ENCODE peak calls at places on chromosome 12, in eight cellular contexts. One of them, this sample, is unnamed.

GRCh38 chr12:3805058-3805457 is 52.1 kb upstream of the CRACR2A start:
- DNase-seq in fibroblast of the aortic adventitia: no peak
- DNase-seq in ovary: no peak
- DNase-seq in RWPE2: no peak
- DNase-seq in breast epithelium: no peak
- DNase-seq in brain microvascular endothelial cell: no peak
- DNase-seq in AG04450: no peak
- DNase-seq in hepatocyte: no peak
- DNase-seq in this sample: no peak

GRCh38 chr12:105454688-105455087 is 124.2 kb downstream of the C12orf75 start:
- DNase-seq in hepatocyte: no peak
- DNase-seq in ovary: no peak
- DNase-seq in breast epithelium: no peak
- DNase-seq in AG04450: no peak
- DNase-seq in brain microvascular endothelial cell: no peak
- DNase-seq in RWPE2: no peak
- DNase-seq in fibroblast of the aortic adventitia: no peak
- DNase-seq in this sample: no peak

GRCh38 chr12:38508246-38508645 is 191.7 kb downstream of the ALG10B start:
- DNase-seq in breast epithelium: peak; percentile 37
- DNase-seq in AG04450: no peak
- DNase-seq in ovary: no peak
- DNase-seq in brain microvascular endothelial cell: no peak
- DNase-seq in RWPE2: no peak
- DNase-seq in hepatocyte: peak; percentile 32
- DNase-seq in fibroblast of the aortic adventitia: no peak
- DNase-seq in this sample: no peak

GRCh38 chr12:93229494-93230310 is 148.0 kb upstream of the NUDT4 start:
- DNase-seq in hepatocyte: peak; percentile 33
- DNase-seq in ovary: no peak
- DNase-seq in AG04450: peak; percentile 61
- DNase-seq in brain microvascular endothelial cell: peak; percentile 90
- DNase-seq in breast epithelium: no peak
- DNase-seq in fibroblast of the aortic adventitia: peak; percentile 98
- DNase-seq in RWPE2: no peak
- DNase-seq in this sample: peak; percentile 68

GRCh38 chr12:116813271-116814041 is 67.8 kb downstream of the HRK start:
- DNase-seq in AG04450: no peak
- DNase-seq in hepatocyte: no peak
- DNase-seq in breast epithelium: no peak
- DNase-seq in RWPE2: peak; percentile 90
- DNase-seq in ovary: no peak
- DNase-seq in fibroblast of the aortic adventitia: no peak
- DNase-seq in brain microvascular endothelial cell: no peak
- DNase-seq in this sample: no peak

GRCh38 chr12:15830538-15830937 is 41.4 kb upstream of the EPS8 start:
- DNase-seq in brain microvascular endothelial cell: peak; percentile 85
- DNase-seq in fibroblast of the aortic adventitia: peak; percentile 58
- DNase-seq in ovary: no peak
- DNase-seq in hepatocyte: no peak
- DNase-seq in RWPE2: no peak
- DNase-seq in AG04450: no peak
- DNase-seq in breast epithelium: no peak
- DNase-seq in this sample: peak; percentile 78

GRCh38 chr12:68919581-68920239 is 13.3 kb downstream of the CPM start:
- DNase-seq in RWPE2: no peak
- DNase-seq in breast epithelium: no peak
- DNase-seq in fibroblast of the aortic adventitia: peak; percentile 33
- DNase-seq in brain microvascular endothelial cell: no peak
- DNase-seq in ovary: no peak
- DNase-seq in hepatocyte: no peak
- DNase-seq in AG04450: no peak
- DNase-seq in this sample: no peak

GRCh38 chr12:88371416-88372183 is 208.7 kb downstream of the KITLG start:
- DNase-seq in RWPE2: no peak
- DNase-seq in ovary: no peak
- DNase-seq in breast epithelium: no peak
- DNase-seq in brain microvascular endothelial cell: peak; percentile 25
- DNase-seq in AG04450: no peak
- DNase-seq in hepatocyte: no peak
- DNase-seq in fibroblast of the aortic adventitia: peak; percentile 33
- DNase-seq in this sample: peak; percentile 76

GRCh38 chr12:131048611-131048990 is 94.9 kb downstream of the ADGRD1 start:
- DNase-seq in RWPE2: peak; percentile 22
- DNase-seq in hepatocyte: no peak
- DNase-seq in breast epithelium: no peak
- DNase-seq in fibroblast of the aortic adventitia: no peak
- DNase-seq in ovary: no peak
- DNase-seq in AG04450: no peak
- DNase-seq in brain microvascular endothelial cell: no peak
- DNase-seq in this sample: no peak

GRCh38 chr12:2642896-2643425 is 151.8 kb upstream of the FKBP4 start:
- DNase-seq in AG04450: no peak
- DNase-seq in fibroblast of the aortic adventitia: no peak
- DNase-seq in ovary: no peak
- DNase-seq in RWPE2: peak; percentile 34
- DNase-seq in breast epithelium: peak; percentile 30
- DNase-seq in brain microvascular endothelial cell: no peak
- DNase-seq in hepatocyte: no peak
- DNase-seq in this sample: no peak

GRCh38 chr12:89105243-89105642 is 247.1 kb downstream of the DUSP6 start:
- DNase-seq in AG04450: no peak
- DNase-seq in brain microvascular endothelial cell: no peak
- DNase-seq in ovary: no peak
- DNase-seq in hepatocyte: no peak
- DNase-seq in RWPE2: no peak
- DNase-seq in fibroblast of the aortic adventitia: no peak
- DNase-seq in breast epithelium: no peak
- DNase-seq in this sample: no peak

GRCh38 chr12:27505771-27506170 is 18.2 kb upstream of the PPFIBP1 start:
- DNase-seq in brain microvascular endothelial cell: no peak
- DNase-seq in hepatocyte: no peak
- DNase-seq in breast epithelium: no peak
- DNase-seq in RWPE2: no peak
- DNase-seq in AG04450: no peak
- DNase-seq in fibroblast of the aortic adventitia: peak; percentile 45
- DNase-seq in ovary: no peak
- DNase-seq in this sample: no peak

GRCh38 chr12:114679452-114679875 is 4.5 kb downstream of the TBX3 start:
- DNase-seq in hepatocyte: no peak
- DNase-seq in AG04450: no peak
- DNase-seq in ovary: no peak
- DNase-seq in RWPE2: no peak
- DNase-seq in brain microvascular endothelial cell: no peak
- DNase-seq in fibroblast of the aortic adventitia: no peak
- DNase-seq in breast epithelium: no peak
- DNase-seq in this sample: no peak

GRCh38 chr12:118070650-118071049 is 9.7 kb upstream of the WSB2 start:
- DNase-seq in hepatocyte: no peak
- DNase-seq in AG04450: no peak
- DNase-seq in ovary: no peak
- DNase-seq in RWPE2: no peak
- DNase-seq in fibroblast of the aortic adventitia: no peak
- DNase-seq in breast epithelium: no peak
- DNase-seq in brain microvascular endothelial cell: no peak
- DNase-seq in this sample: no peak

GRCh38 chr12:1083086-1083887 is 92.3 kb downstream of the ERC1 start:
- DNase-seq in RWPE2: no peak
- DNase-seq in ovary: no peak
- DNase-seq in fibroblast of the aortic adventitia: peak; percentile 80
- DNase-seq in AG04450: no peak
- DNase-seq in hepatocyte: no peak
- DNase-seq in breast epithelium: no peak
- DNase-seq in brain microvascular endothelial cell: peak; percentile 17
- DNase-seq in this sample: no peak

GRCh38 chr12:103915306-103915705 is 14.9 kb upstream of the HSP90B1 start:
- DNase-seq in breast epithelium: no peak
- DNase-seq in AG04450: peak; percentile 44
- DNase-seq in RWPE2: no peak
- DNase-seq in hepatocyte: no peak
- DNase-seq in brain microvascular endothelial cell: no peak
- DNase-seq in fibroblast of the aortic adventitia: peak; percentile 57
- DNase-seq in ovary: no peak
- DNase-seq in this sample: peak; percentile 30

GRCh38 chr12:86158956-86159355 is 97.2 kb downstream of the MGAT4C start:
- DNase-seq in ovary: no peak
- DNase-seq in AG04450: no peak
- DNase-seq in fibroblast of the aortic adventitia: peak; percentile 3
- DNase-seq in RWPE2: no peak
- DNase-seq in brain microvascular endothelial cell: peak; percentile 47
- DNase-seq in breast epithelium: no peak
- DNase-seq in hepatocyte: no peak
- DNase-seq in this sample: no peak

GRCh38 chr12:43117226-43117930 is 434.6 kb downstream of the ADAMTS20 start:
- DNase-seq in breast epithelium: no peak
- DNase-seq in ovary: no peak
- DNase-seq in hepatocyte: no peak
- DNase-seq in RWPE2: no peak
- DNase-seq in AG04450: no peak
- DNase-seq in fibroblast of the aortic adventitia: no peak
- DNase-seq in brain microvascular endothelial cell: no peak
- DNase-seq in this sample: no peak

GRCh38 chr12:29519585-29520182 is 22.2 kb upstream of the OVCH1 start:
- DNase-seq in ovary: no peak
- DNase-seq in brain microvascular endothelial cell: peak; percentile 47
- DNase-seq in RWPE2: no peak
- DNase-seq in fibroblast of the aortic adventitia: peak; percentile 84
- DNase-seq in hepatocyte: peak; percentile 60
- DNase-seq in AG04450: peak; percentile 36
- DNase-seq in breast epithelium: no peak
- DNase-seq in this sample: peak; percentile 4

DNA sequence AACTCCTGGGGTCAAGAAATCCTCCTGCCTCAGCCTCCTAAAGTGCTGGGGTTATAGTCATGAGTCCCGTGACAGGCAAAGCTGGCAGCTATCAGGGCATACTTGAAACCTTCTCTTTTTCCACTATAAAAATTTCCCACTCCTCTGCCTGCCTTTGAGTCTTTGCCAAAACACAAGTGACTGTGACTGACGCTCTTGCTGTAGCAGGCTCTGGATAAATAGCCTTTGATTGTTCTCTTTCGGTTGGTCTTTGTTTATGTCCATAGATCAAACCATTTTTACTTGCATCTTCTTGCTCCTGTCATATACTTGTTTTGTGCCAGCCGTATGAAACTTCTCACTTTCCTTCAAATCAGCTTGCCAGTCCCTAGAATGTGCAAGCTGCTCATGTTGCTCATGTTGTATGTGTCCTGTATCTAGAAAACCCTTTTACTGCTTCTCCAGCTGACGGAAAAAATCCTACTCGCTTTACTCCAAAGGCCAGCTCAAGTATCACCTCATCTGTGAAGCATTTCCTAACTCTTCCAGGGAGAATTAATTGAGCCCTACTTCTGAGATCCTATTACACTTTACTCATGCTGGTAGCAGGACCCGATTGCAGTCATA is 73.1 kb downstream of the RESF1 start:
- DNase-seq in ovary: no peak
- DNase-seq in RWPE2: no peak
- DNase-seq in AG04450: no peak
- DNase-seq in brain microvascular endothelial cell: no peak
- DNase-seq in breast epithelium: no peak
- DNase-seq in fibroblast of the aortic adventitia: peak; percentile 45
- DNase-seq in hepatocyte: peak; percentile 41
- DNase-seq in this sample: peak; percentile 20
- H3K4me3 ChIP-seq in ovary: no peak overlapping the region
- H3K4me3 ChIP-seq in RWPE2: no peak overlapping the region
- H3K4me3 ChIP-seq in AG04450: no peak overlapping the region
- H3K4me3 ChIP-seq in brain microvascular endothelial cell: no peak overlapping the region
- H3K4me3 ChIP-seq in breast epithelium: no peak overlapping the region
- H3K4me3 ChIP-seq in fibroblast of the aortic adventitia: no peak overlapping the region
- H3K4me3 ChIP-seq in hepatocyte: no peak overlapping the region
- H3K4me3 ChIP-seq in this sample: no peak overlapping the region

DNA sequence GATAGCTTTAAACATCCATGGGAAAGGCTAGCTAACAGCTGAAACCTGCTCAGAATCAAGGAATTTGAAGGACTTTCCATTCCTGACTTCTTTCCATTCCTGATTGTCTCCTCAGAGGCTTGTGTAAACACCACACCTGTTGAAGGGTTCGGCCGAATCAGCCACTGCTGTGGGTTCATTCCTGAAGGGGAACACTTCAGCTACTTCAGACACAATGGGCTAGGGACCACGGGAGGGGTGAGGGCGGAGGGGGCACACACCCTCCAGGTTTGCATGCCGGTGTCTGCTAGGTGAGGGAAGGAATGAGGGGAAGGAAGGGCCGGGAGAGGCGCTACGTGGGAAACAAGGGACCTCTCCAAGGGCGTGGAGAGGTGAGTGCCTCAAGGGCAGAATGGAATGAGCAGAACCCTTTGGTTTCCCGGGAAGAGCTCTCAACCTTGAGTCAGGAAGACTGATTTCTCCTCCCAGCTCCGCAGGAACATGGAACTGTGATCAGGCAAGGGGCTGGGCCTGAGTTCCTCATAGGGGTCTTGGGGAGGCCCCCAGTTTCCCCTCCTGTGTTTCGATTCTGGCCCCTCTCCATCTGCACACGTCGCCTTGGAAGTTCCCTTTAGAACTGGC is 1.4 kb downstream of the GPRC5A start:
- DNase-seq in fibroblast of the aortic adventitia: no peak
- DNase-seq in hepatocyte: no peak
- DNase-seq in breast epithelium: no peak
- DNase-seq in brain microvascular endothelial cell: no peak
- DNase-seq in RWPE2: no peak
- DNase-seq in AG04450: no peak
- DNase-seq in ovary: no peak
- DNase-seq in this sample: no peak
- H3K4me3 ChIP-seq in fibroblast of the aortic adventitia: peak overlapping the region; percentile 65
- H3K4me3 ChIP-seq in hepatocyte: peak overlapping the region; percentile 28
- H3K4me3 ChIP-seq in breast epithelium: peak overlapping the region; percentile 67
- H3K4me3 ChIP-seq in brain microvascular endothelial cell: peak overlapping the region; percentile 35
- H3K4me3 ChIP-seq in RWPE2: peak overlapping the region; percentile 38
- H3K4me3 ChIP-seq in AG04450: peak overlapping the region; percentile 61
- H3K4me3 ChIP-seq in ovary: peak overlapping the region; percentile 46
- H3K4me3 ChIP-seq in this sample: no peak overlapping the region

GRCh38 chr12:54561164-54561563 is 11.8 kb downstream of the PDE1B start:
- DNase-seq in brain microvascular endothelial cell: no peak
- DNase-seq in hepatocyte: no peak
- DNase-seq in AG04450: no peak
- DNase-seq in breast epithelium: no peak
- DNase-seq in fibroblast of the aortic adventitia: no peak
- DNase-seq in RWPE2: no peak
- DNase-seq in ovary: peak; percentile 74
- DNase-seq in this sample: no peak
- H3K4me3 ChIP-seq in brain microvascular endothelial cell: no peak overlapping the region
- H3K4me3 ChIP-seq in hepatocyte: no peak overlapping the region
- H3K4me3 ChIP-seq in AG04450: no peak overlapping the region
- H3K4me3 ChIP-seq in breast epithelium: peak overlapping the region; percentile 45
- H3K4me3 ChIP-seq in fibroblast of the aortic adventitia: no peak overlapping the region
- H3K4me3 ChIP-seq in RWPE2: no peak overlapping the region
- H3K4me3 ChIP-seq in ovary: peak overlapping the region; percentile 29
- H3K4me3 ChIP-seq in this sample: no peak overlapping the region

DNA sequence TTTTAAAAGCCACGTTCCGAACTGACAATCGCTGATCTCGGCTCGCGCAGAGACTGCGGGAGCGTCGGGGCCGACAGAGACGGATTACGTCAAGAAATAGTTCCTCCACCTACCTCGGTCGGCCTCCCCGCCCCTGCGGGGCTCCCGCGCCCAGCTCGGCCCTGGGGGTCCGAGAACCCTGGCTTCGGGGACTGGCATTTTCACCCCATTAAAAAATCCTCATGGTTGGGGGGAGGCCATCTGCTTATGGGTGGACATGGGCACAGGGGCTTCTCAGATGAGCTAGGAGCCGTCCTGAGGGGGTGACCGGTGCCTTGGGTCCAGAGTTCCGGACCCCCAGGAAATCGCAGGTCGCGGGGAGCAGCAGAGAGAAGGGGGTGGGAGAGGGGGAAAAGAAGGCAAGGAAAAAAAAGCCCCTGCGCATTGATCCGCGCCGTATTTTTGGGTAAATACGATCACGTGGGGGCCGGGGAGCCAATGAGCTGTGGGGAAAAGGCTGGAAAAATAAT is 311 bp upstream of the HOXC9 start:
- DNase-seq in AG04450: no peak
- DNase-seq in ovary: no peak
- DNase-seq in fibroblast of the aortic adventitia: peak; percentile 77
- DNase-seq in RWPE2: no peak
- DNase-seq in hepatocyte: no peak
- DNase-seq in breast epithelium: peak; percentile 81
- DNase-seq in brain microvascular endothelial cell: no peak
- DNase-seq in this sample: peak; percentile 69
- H3K4me3 ChIP-seq in AG04450: no peak overlapping the region
- H3K4me3 ChIP-seq in ovary: peak overlapping the region; percentile 48
- H3K4me3 ChIP-seq in fibroblast of the aortic adventitia: peak overlapping the region; percentile 62
- H3K4me3 ChIP-seq in RWPE2: peak overlapping the region; percentile 44
- H3K4me3 ChIP-seq in hepatocyte: no peak overlapping the region
- H3K4me3 ChIP-seq in breast epithelium: peak overlapping the region; percentile 82
- H3K4me3 ChIP-seq in brain microvascular endothelial cell: no peak overlapping the region
- H3K4me3 ChIP-seq in this sample: peak overlapping the region; percentile 71

This sample was measured in skeletal muscle cell.